ENCODE peak calls at places on chromosomes 7 and 10, in four cellular contexts. One of them, this sample, is unnamed.

GRCh38 chr7:51860305-51860704 is 543.7 kb upstream of the COBL start:
- DNase-seq in AG04450: no peak
- DNase-seq in suprapubic skin: no peak
- DNase-seq in astrocyte of the spinal cord: no peak
- DNase-seq in this sample: no peak

GRCh38 chr7:78099715-78100477 is 301.3 kb downstream of the PHTF2 start:
- DNase-seq in AG04450: no peak
- DNase-seq in suprapubic skin: no peak
- DNase-seq in astrocyte of the spinal cord: peak; percentile 78
- DNase-seq in this sample: peak; percentile 60

GRCh38 chr7:73526892-73527821 is 5.1 kb upstream of the BAZ1B start:
- DNase-seq in AG04450: no peak
- DNase-seq in suprapubic skin: no peak
- DNase-seq in astrocyte of the spinal cord: no peak
- DNase-seq in this sample: no peak

GRCh38 chr7:20519641-20520040 is 95.8 kb upstream of the ABCB5 start:
- DNase-seq in AG04450: no peak
- DNase-seq in suprapubic skin: no peak
- DNase-seq in astrocyte of the spinal cord: no peak
- DNase-seq in this sample: no peak

GRCh38 chr7:45713669-45714520 is 139.7 kb downstream of the ADCY1 start:
- DNase-seq in AG04450: no peak
- DNase-seq in suprapubic skin: peak; percentile 62
- DNase-seq in astrocyte of the spinal cord: no peak
- DNase-seq in this sample: no peak

GRCh38 chr7:156162451-156162850 is 350.2 kb upstream of the SHH start:
- DNase-seq in AG04450: no peak
- DNase-seq in suprapubic skin: no peak
- DNase-seq in astrocyte of the spinal cord: no peak
- DNase-seq in this sample: no peak

GRCh38 chr7:132752431-132752830 is 176.2 kb upstream of the PLXNA4 start:
- DNase-seq in AG04450: no peak
- DNase-seq in suprapubic skin: no peak
- DNase-seq in astrocyte of the spinal cord: peak; percentile 62
- DNase-seq in this sample: no peak

GRCh38 chr7:43108255-43109011 is 4.0 kb upstream of the HECW1 start:
- DNase-seq in AG04450: no peak
- DNase-seq in suprapubic skin: no peak
- DNase-seq in astrocyte of the spinal cord: peak; percentile 69
- DNase-seq in this sample: no peak

GRCh38 chr7:46320956-46321355 is 399.9 kb upstream of the IGFBP3 start:
- DNase-seq in AG04450: no peak
- DNase-seq in suprapubic skin: no peak
- DNase-seq in astrocyte of the spinal cord: peak; percentile 58
- DNase-seq in this sample: peak; percentile 84

GRCh38 chr10:35336921-35337741 is 822 bp downstream of the CCNY start:
- DNase-seq in AG04450: no peak
- DNase-seq in suprapubic skin: peak; percentile 82
- DNase-seq in astrocyte of the spinal cord: no peak
- DNase-seq in this sample: no peak

GRCh38 chr10:8044908-8045727 is 9.4 kb upstream of the GATA3 start:
- DNase-seq in AG04450: no peak
- DNase-seq in suprapubic skin: no peak
- DNase-seq in astrocyte of the spinal cord: no peak
- DNase-seq in this sample: no peak

GRCh38 chr10:115921795-115922194 is 351.2 kb downstream of the GFRA1 start:
- DNase-seq in AG04450: no peak
- DNase-seq in suprapubic skin: no peak
- DNase-seq in astrocyte of the spinal cord: no peak
- DNase-seq in this sample: no peak

GRCh38 chr7:5689118-5689517 is 92.3 kb downstream of the RNF216 start:
- DNase-seq in AG04450: no peak
- DNase-seq in suprapubic skin: no peak
- DNase-seq in astrocyte of the spinal cord: peak; percentile 37
- DNase-seq in this sample: no peak

GRCh38 chr7:93949468-93949867 is 27.9 kb downstream of the GNG11 start:
- DNase-seq in AG04450: peak; percentile 36
- DNase-seq in suprapubic skin: no peak
- DNase-seq in astrocyte of the spinal cord: peak; percentile 85
- DNase-seq in this sample: peak; percentile 58

GRCh38 chr10:106502651-106503050 is 661.9 kb downstream of the SORCS1 start:
- DNase-seq in AG04450: no peak
- DNase-seq in suprapubic skin: no peak
- DNase-seq in astrocyte of the spinal cord: no peak
- DNase-seq in this sample: no peak

GRCh38 chr10:94571528-94571927 is 25.9 kb downstream of the HELLS start:
- DNase-seq in AG04450: no peak
- DNase-seq in suprapubic skin: no peak
- DNase-seq in astrocyte of the spinal cord: peak; percentile 7
- DNase-seq in this sample: peak; percentile 9

GRCh38 chr10:29543715-29544114 is 91.1 kb downstream of the SVIL start:
- DNase-seq in AG04450: no peak
- DNase-seq in suprapubic skin: no peak
- DNase-seq in astrocyte of the spinal cord: no peak
- DNase-seq in this sample: no peak

GRCh38 chr10:1451362-1451888 is 285.9 kb downstream of the ADARB2 start:
- DNase-seq in AG04450: no peak
- DNase-seq in suprapubic skin: no peak
- DNase-seq in astrocyte of the spinal cord: no peak
- DNase-seq in this sample: no peak

GRCh38 chr10:1452777-1453176 is 284.5 kb downstream of the ADARB2 start:
- DNase-seq in AG04450: no peak
- DNase-seq in suprapubic skin: no peak
- DNase-seq in astrocyte of the spinal cord: no peak
- DNase-seq in this sample: no peak

GRCh38 chr10:1454964-1455363 is 282.4 kb downstream of the ADARB2 start:
- DNase-seq in AG04450: no peak
- DNase-seq in suprapubic skin: no peak
- DNase-seq in astrocyte of the spinal cord: no peak
- DNase-seq in this sample: no peak

GRCh38 chr10:1449806-1450205 is 287.5 kb downstream of the ADARB2 start:
- DNase-seq in AG04450: no peak
- DNase-seq in suprapubic skin: no peak
- DNase-seq in astrocyte of the spinal cord: no peak
- DNase-seq in this sample: no peak

GRCh38 chr10:1454428-1454827 is 282.9 kb downstream of the ADARB2 start:
- DNase-seq in AG04450: no peak
- DNase-seq in suprapubic skin: no peak
- DNase-seq in astrocyte of the spinal cord: no peak
- DNase-seq in this sample: no peak
- H3K4me3 ChIP-seq in AG04450: no peak overlapping the region
- H3K4me3 ChIP-seq in suprapubic skin: no peak overlapping the region
- H3K4me3 ChIP-seq in astrocyte of the spinal cord: no peak overlapping the region
- H3K4me3 ChIP-seq in this sample: no peak overlapping the region

GRCh38 chr7:131021460-131021859 is 287.5 kb upstream of the KLF14 start:
- DNase-seq in AG04450: no peak
- DNase-seq in suprapubic skin: no peak
- DNase-seq in astrocyte of the spinal cord: no peak
- DNase-seq in this sample: no peak
- H3K4me3 ChIP-seq in AG04450: no peak overlapping the region
- H3K4me3 ChIP-seq in suprapubic skin: no peak overlapping the region
- H3K4me3 ChIP-seq in astrocyte of the spinal cord: no peak overlapping the region
- H3K4me3 ChIP-seq in this sample: no peak overlapping the region

DNA sequence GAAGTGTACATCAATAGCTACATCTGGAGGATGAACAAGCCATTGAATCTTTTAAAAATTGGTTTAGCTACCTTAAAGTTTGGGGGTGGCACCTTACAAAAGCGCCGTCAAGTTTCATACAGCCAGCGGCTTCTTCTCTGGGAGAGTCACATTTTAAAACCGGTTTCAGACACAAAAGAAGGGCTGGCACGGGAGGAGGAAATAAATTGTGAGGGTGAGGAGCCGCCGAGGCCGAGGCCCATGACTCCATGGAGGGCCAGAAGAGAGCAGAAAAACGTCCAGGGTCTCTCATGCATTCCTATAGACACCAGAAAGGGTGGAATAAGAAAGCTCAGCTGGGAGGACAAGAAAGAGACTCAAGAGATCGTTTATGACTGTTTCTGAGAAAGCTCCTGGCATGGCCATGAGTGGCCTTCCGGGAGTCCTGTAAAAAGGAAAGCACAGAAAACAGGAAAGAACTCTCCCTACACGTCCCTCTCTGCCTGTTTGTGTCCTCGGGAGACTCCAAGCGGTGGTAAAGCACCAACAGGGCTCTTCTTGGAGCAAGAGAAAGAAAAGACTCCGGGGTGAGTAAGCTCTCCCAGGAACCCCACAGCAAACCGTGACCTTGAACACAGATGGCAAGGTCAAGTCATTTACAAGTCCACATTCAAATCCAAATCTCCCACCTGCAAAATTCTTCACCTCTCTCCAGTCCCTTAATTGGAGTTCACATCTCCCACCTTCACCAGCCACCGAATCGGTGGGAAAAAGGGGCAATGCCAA is 1.8 kb downstream of the FRAT2 start:
- DNase-seq in AG04450: peak; percentile 47
- DNase-seq in suprapubic skin: no peak
- DNase-seq in astrocyte of the spinal cord: peak; percentile 83
- DNase-seq in this sample: peak; percentile 40
- H3K4me3 ChIP-seq in AG04450: peak overlapping the region; percentile 75
- H3K4me3 ChIP-seq in suprapubic skin: peak overlapping the region; percentile 90
- H3K4me3 ChIP-seq in astrocyte of the spinal cord: peak overlapping the region; percentile 62
- H3K4me3 ChIP-seq in this sample: peak overlapping the region; percentile 75

GRCh38 chr10:97042081-97042480 is 143.7 kb downstream of the SLIT1 start:
- DNase-seq in AG04450: no peak
- DNase-seq in suprapubic skin: no peak
- DNase-seq in astrocyte of the spinal cord: no peak
- DNase-seq in this sample: no peak

GRCh38 chr10:97040706-97041105 is 145.1 kb downstream of the SLIT1 start:
- DNase-seq in AG04450: no peak
- DNase-seq in suprapubic skin: no peak
- DNase-seq in astrocyte of the spinal cord: no peak
- DNase-seq in this sample: no peak

GRCh38 chr10:97042716-97043562 is 142.8 kb downstream of the SLIT1 start:
- DNase-seq in AG04450: no peak
- DNase-seq in suprapubic skin: no peak
- DNase-seq in astrocyte of the spinal cord: no peak
- DNase-seq in this sample: no peak

GRCh38 chr10:97046426-97047072 is 139.2 kb downstream of the SLIT1 start:
- DNase-seq in AG04450: no peak
- DNase-seq in suprapubic skin: no peak
- DNase-seq in astrocyte of the spinal cord: no peak
- DNase-seq in this sample: no peak

DNA sequence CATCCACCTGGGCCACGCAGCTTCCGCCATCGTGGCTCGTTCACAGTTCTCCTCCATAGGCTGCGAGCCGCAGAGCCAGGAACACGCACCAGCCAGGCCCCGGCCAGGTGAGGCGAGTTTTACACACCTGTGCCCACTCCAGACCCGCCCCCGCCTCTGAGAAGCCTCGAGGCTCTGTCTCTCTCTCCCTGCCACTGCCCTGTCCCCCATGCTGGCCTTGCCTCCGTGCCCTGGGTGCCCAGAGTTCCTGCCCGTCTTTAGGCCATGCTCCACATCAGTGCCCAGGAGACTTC is 142.2 kb downstream of the SLIT1 start:
- DNase-seq in AG04450: no peak
- DNase-seq in suprapubic skin: no peak
- DNase-seq in astrocyte of the spinal cord: no peak
- DNase-seq in this sample: no peak
- H3K4me3 ChIP-seq in AG04450: no peak overlapping the region
- H3K4me3 ChIP-seq in suprapubic skin: no peak overlapping the region
- H3K4me3 ChIP-seq in astrocyte of the spinal cord: no peak overlapping the region
- H3K4me3 ChIP-seq in this sample: no peak overlapping the region

GRCh38 chr7:148500978-148501377 is 89.6 kb upstream of the C7orf33 start:
- DNase-seq in AG04450: no peak
- DNase-seq in suprapubic skin: no peak
- DNase-seq in astrocyte of the spinal cord: no peak
- DNase-seq in this sample: no peak
- H3K4me3 ChIP-seq in AG04450: no peak overlapping the region
- H3K4me3 ChIP-seq in suprapubic skin: no peak overlapping the region
- H3K4me3 ChIP-seq in astrocyte of the spinal cord: no peak overlapping the region
- H3K4me3 ChIP-seq in this sample: no peak overlapping the region

DNA sequence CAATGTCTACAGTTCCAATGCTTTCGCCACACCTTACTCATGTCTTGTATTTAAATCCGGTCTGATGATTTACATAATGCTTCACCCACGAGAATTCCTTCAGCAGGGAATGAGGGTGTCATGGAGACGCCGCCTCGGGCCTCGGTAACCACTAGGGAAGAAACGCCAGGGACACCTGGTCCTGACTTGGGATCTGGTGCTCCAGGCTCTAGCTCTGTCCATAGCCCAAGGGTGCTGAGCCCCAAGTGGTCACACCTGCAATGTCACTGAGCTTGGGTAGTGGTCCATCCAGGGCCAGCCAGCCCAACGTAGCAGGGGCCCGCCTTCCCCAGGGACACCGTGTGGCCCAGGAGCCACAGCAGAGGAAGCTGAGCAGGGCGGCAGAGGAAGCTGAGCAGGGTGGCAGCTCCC is 37.4 kb downstream of the PRKAG2 start:
- DNase-seq in AG04450: no peak
- DNase-seq in suprapubic skin: no peak
- DNase-seq in astrocyte of the spinal cord: no peak
- DNase-seq in this sample: no peak
- H3K4me3 ChIP-seq in AG04450: no peak overlapping the region
- H3K4me3 ChIP-seq in suprapubic skin: no peak overlapping the region
- H3K4me3 ChIP-seq in astrocyte of the spinal cord: no peak overlapping the region
- H3K4me3 ChIP-seq in this sample: no peak overlapping the region

DNA sequence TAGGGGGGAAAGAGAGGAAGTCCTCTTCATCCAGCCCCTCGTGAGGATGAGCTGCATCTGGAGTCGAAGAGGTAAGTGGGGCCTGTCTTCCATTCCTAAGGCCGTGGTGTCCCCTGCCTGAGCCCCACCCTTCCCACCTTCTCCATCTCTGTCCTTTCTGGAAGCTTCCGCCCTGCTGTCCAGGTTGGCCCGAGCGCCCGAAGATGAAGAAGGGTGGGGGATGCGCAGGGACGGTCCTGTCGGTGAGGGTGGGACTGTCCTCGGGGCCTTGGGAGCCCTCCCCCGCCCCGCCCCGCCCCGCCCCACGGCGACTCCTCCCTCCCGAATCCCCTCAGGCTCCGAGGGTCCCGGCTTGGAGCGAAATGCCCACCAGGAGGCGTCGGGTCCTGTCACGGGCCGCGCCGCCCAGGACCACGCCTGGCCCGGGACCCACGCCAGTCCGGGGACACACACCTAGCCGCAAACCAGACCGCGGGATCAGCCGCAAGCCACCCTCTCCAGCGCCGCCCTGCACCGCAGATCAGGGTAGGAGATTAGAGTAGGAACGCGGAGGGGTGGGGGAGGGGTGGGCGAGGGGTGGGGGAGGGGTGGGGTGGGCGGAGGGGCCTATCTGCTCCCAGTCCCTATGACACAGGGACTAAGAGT is 15.3 kb downstream of the GPRIN2 start:
- DNase-seq in AG04450: no peak
- DNase-seq in suprapubic skin: peak; percentile 79
- DNase-seq in astrocyte of the spinal cord: no peak
- DNase-seq in this sample: no peak
- H3K4me3 ChIP-seq in AG04450: peak overlapping the region; percentile 50
- H3K4me3 ChIP-seq in suprapubic skin: peak overlapping the region; percentile 30
- H3K4me3 ChIP-seq in astrocyte of the spinal cord: peak overlapping the region; percentile 14
- H3K4me3 ChIP-seq in this sample: peak overlapping the region; percentile 34

This sample was measured in skeletal muscle cell.